ENCODE peak calls at places on chromosomes 1 and 21, in seven cellular contexts. One of them, this sample, is unnamed.

GRCh38 chr1:225882008-225882698 is at the start of gene TMEM63A:
- DNase-seq in H9: peak; percentile 91
- DNase-seq in IMR-90: peak; percentile 76
- DNase-seq in neural progenitor cell: peak; percentile 96
- DNase-seq in neuronal stem cell: peak; percentile 85
- DNase-seq in PC-3: peak; percentile 95
- DNase-seq in endothelial cell of umbilical vein: peak; percentile 86
- DNase-seq in this sample: peak; percentile 97

GRCh38 chr1:200410566-200410878 is 686 bp upstream of the ZNF281 start:
- DNase-seq in H9: peak; percentile 75
- DNase-seq in IMR-90: no peak
- DNase-seq in neural progenitor cell: peak; percentile 52
- DNase-seq in neuronal stem cell: no peak
- DNase-seq in PC-3: peak; percentile 87
- DNase-seq in endothelial cell of umbilical vein: no peak
- DNase-seq in this sample: peak; percentile 88

GRCh38 chr1:31580513-31580870 is 4.2 kb downstream of the TINAGL1 start:
- DNase-seq in H9: no peak
- DNase-seq in IMR-90: peak; percentile 28
- DNase-seq in neural progenitor cell: no peak
- DNase-seq in neuronal stem cell: no peak
- DNase-seq in PC-3: no peak
- DNase-seq in endothelial cell of umbilical vein: no peak
- DNase-seq in this sample: no peak

GRCh38 chr1:206507395-206508129 is at the start of gene RASSF5:
- DNase-seq in H9: peak; percentile 93
- DNase-seq in IMR-90: peak; percentile 41
- DNase-seq in neural progenitor cell: peak; percentile 81
- DNase-seq in neuronal stem cell: peak; percentile 40
- DNase-seq in PC-3: peak; percentile 90
- DNase-seq in endothelial cell of umbilical vein: peak; percentile 29
- DNase-seq in this sample: peak; percentile 83

GRCh38 chr1:14570514-14570913 is 28.0 kb upstream of the KAZN start:
- DNase-seq in H9: no peak
- DNase-seq in IMR-90: peak; percentile 23
- DNase-seq in neural progenitor cell: no peak
- DNase-seq in neuronal stem cell: no peak
- DNase-seq in PC-3: peak; percentile 92
- DNase-seq in endothelial cell of umbilical vein: no peak
- DNase-seq in this sample: no peak

GRCh38 chr1:92989253-92989652 is 28.0 kb upstream of the DIPK1A start:
- DNase-seq in H9: no peak
- DNase-seq in IMR-90: no peak
- DNase-seq in neural progenitor cell: no peak
- DNase-seq in neuronal stem cell: no peak
- DNase-seq in PC-3: peak; percentile 16
- DNase-seq in endothelial cell of umbilical vein: no peak
- DNase-seq in this sample: no peak

GRCh38 chr21:36369064-36369685 is 16.0 kb upstream of the CHAF1B start:
- DNase-seq in H9: no peak
- DNase-seq in IMR-90: no peak
- DNase-seq in neural progenitor cell: no peak
- DNase-seq in neuronal stem cell: no peak
- DNase-seq in PC-3: no peak
- DNase-seq in endothelial cell of umbilical vein: no peak
- DNase-seq in this sample: no peak

GRCh38 chr1:116983112-116983511 is 18.4 kb upstream of the CD101 start:
- DNase-seq in H9: no peak
- DNase-seq in IMR-90: no peak
- DNase-seq in neural progenitor cell: no peak
- DNase-seq in neuronal stem cell: no peak
- DNase-seq in PC-3: no peak
- DNase-seq in endothelial cell of umbilical vein: no peak
- DNase-seq in this sample: no peak

GRCh38 chr1:26913754-26914619 is at the start of gene NR0B2:
- DNase-seq in H9: no peak
- DNase-seq in IMR-90: no peak
- DNase-seq in neural progenitor cell: no peak
- DNase-seq in neuronal stem cell: no peak
- DNase-seq in PC-3: no peak
- DNase-seq in endothelial cell of umbilical vein: peak; percentile 12
- DNase-seq in this sample: no peak

DNA sequence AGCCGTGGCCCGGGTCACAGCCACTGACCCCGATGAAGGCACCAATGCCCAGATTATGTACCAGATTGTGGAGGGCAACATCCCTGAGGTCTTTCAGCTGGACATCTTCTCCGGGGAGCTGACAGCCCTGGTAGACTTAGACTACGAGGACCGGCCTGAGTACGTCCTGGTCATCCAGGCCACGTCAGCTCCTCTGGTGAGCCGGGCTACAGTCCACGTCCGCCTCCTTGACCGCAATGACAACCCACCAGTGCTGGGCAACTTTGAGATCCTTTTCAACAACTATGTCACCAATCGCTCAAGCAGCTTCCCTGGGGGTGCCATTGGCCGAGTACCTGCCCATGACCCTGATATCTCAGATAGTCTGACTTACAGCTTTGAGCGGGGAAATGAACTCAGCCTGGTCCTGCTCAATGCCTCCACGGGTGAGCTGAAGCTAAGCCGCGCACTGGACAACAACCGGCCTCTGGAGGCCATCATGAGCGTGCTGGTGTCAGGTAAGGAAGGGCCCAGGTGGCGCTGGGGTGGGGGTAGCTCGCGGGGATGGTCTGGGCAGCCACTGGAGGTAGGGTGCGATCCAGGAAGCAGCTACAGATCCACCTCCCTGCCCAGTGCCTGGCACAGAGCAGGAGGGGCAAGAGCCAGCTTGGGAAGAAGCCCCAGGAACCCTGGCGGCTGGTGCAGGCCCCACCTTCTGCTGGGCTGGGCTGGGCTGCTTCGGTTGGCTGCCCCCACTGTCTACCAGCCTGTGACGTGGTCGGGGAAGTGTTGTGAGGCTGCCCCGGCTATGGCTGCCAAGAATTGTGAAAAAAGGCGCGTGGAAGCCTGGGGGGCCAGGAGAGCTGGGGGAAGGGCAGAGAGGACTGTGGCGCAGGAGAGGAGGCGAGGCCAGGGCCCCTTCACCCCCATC is 3.8 kb downstream of the CELSR2 start:
- DNase-seq in H9: no peak
- DNase-seq in IMR-90: no peak
- DNase-seq in neural progenitor cell: no peak
- DNase-seq in neuronal stem cell: no peak
- DNase-seq in PC-3: no peak
- DNase-seq in endothelial cell of umbilical vein: no peak
- DNase-seq in this sample: no peak
- H3K9ac ChIP-seq in H9: no peak overlapping the region
- H3K9ac ChIP-seq in IMR-90: no peak overlapping the region
- H3K9ac ChIP-seq in neural progenitor cell: no peak overlapping the region
- H3K9ac ChIP-seq in neuronal stem cell: peak overlapping the region; percentile 80
- H3K9ac ChIP-seq in PC-3: no peak overlapping the region
- H3K9ac ChIP-seq in endothelial cell of umbilical vein: no peak overlapping the region
- H3K9ac ChIP-seq in this sample: no peak overlapping the region

GRCh38 chr1:64906447-64906846 is 59.9 kb downstream of the JAK1 start:
- DNase-seq in H9: no peak
- DNase-seq in IMR-90: peak; percentile 31
- DNase-seq in neural progenitor cell: no peak
- DNase-seq in neuronal stem cell: no peak
- DNase-seq in PC-3: peak; percentile 65
- DNase-seq in endothelial cell of umbilical vein: peak; percentile 28
- DNase-seq in this sample: no peak

GRCh38 chr1:64912191-64912590 is 54.2 kb downstream of the JAK1 start:
- DNase-seq in H9: no peak
- DNase-seq in IMR-90: no peak
- DNase-seq in neural progenitor cell: no peak
- DNase-seq in neuronal stem cell: no peak
- DNase-seq in PC-3: no peak
- DNase-seq in endothelial cell of umbilical vein: no peak
- DNase-seq in this sample: no peak

GRCh38 chr1:64908567-64908966 is 57.8 kb downstream of the JAK1 start:
- DNase-seq in H9: no peak
- DNase-seq in IMR-90: no peak
- DNase-seq in neural progenitor cell: no peak
- DNase-seq in neuronal stem cell: no peak
- DNase-seq in PC-3: no peak
- DNase-seq in endothelial cell of umbilical vein: no peak
- DNase-seq in this sample: no peak

GRCh38 chr1:64911326-64911725 is 55.0 kb downstream of the JAK1 start:
- DNase-seq in H9: no peak
- DNase-seq in IMR-90: no peak
- DNase-seq in neural progenitor cell: no peak
- DNase-seq in neuronal stem cell: no peak
- DNase-seq in PC-3: no peak
- DNase-seq in endothelial cell of umbilical vein: no peak
- DNase-seq in this sample: no peak

DNA sequence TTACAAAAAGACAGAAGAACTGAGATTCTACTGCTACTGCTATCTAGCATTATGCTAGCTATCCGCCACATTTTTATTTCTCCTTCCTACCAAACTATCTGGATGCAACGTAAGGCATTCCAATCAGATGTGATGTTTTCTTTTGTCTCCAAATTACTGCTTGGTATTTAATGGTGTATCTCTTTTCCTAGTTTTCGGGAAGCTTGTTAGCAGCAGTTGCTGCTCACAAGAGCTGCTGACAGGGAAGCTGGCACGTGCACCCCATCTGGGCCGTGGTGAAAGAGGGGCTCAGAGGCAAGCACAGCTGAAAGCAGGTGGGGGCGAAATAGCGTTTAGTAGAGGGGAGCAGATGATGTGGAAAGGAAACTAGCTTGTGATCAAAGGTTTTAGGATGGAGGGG is 57.3 kb downstream of the JAK1 start:
- DNase-seq in H9: no peak
- DNase-seq in IMR-90: no peak
- DNase-seq in neural progenitor cell: no peak
- DNase-seq in neuronal stem cell: no peak
- DNase-seq in PC-3: no peak
- DNase-seq in endothelial cell of umbilical vein: no peak
- DNase-seq in this sample: no peak
- H3K4me2 ChIP-seq in H9: no peak overlapping the region
- H3K4me2 ChIP-seq in IMR-90: no peak overlapping the region
- H3K4me2 ChIP-seq in neural progenitor cell: no peak overlapping the region
- H3K4me2 ChIP-seq in neuronal stem cell: no peak overlapping the region
- H3K4me2 ChIP-seq in PC-3: no peak overlapping the region
- H3K4me2 ChIP-seq in endothelial cell of umbilical vein: no peak overlapping the region
- H3K4me2 ChIP-seq in this sample: no peak overlapping the region

GRCh38 chr21:38914531-38915385 is 109.0 kb downstream of the ETS2 start:
- DNase-seq in H9: peak; percentile 64
- DNase-seq in IMR-90: peak; percentile 29
- DNase-seq in neural progenitor cell: no peak
- DNase-seq in neuronal stem cell: no peak
- DNase-seq in PC-3: no peak
- DNase-seq in endothelial cell of umbilical vein: no peak
- DNase-seq in this sample: no peak
- H2AFZ ChIP-seq in H9: no peak overlapping the region
- H2AFZ ChIP-seq in IMR-90: no peak overlapping the region
- H2AFZ ChIP-seq in neural progenitor cell: no peak overlapping the region
- H2AFZ ChIP-seq in neuronal stem cell: no peak overlapping the region
- H2AFZ ChIP-seq in PC-3: no peak overlapping the region
- H2AFZ ChIP-seq in endothelial cell of umbilical vein: no peak overlapping the region
- H2AFZ ChIP-seq in this sample: no peak overlapping the region

GRCh38 chr1:172141351-172142000 is 279.0 kb upstream of the C1orf105 start:
- DNase-seq in H9: no peak
- DNase-seq in IMR-90: no peak
- DNase-seq in neural progenitor cell: no peak
- DNase-seq in neuronal stem cell: no peak
- DNase-seq in PC-3: no peak
- DNase-seq in endothelial cell of umbilical vein: peak; percentile 74
- DNase-seq in this sample: no peak
- H3K9ac ChIP-seq in H9: no peak overlapping the region
- H3K9ac ChIP-seq in IMR-90: peak overlapping the region; percentile 50
- H3K9ac ChIP-seq in neural progenitor cell: no peak overlapping the region
- H3K9ac ChIP-seq in neuronal stem cell: no peak overlapping the region
- H3K9ac ChIP-seq in PC-3: no peak overlapping the region
- H3K9ac ChIP-seq in endothelial cell of umbilical vein: peak overlapping the region; percentile 95
- H3K9ac ChIP-seq in this sample: no peak overlapping the region

GRCh38 chr1:22174446-22174845 is 31.5 kb upstream of the WNT4 start:
- DNase-seq in H9: no peak
- DNase-seq in IMR-90: no peak
- DNase-seq in neural progenitor cell: no peak
- DNase-seq in neuronal stem cell: no peak
- DNase-seq in PC-3: no peak
- DNase-seq in endothelial cell of umbilical vein: no peak
- DNase-seq in this sample: no peak
- H3K4me2 ChIP-seq in H9: no peak overlapping the region
- H3K4me2 ChIP-seq in IMR-90: no peak overlapping the region
- H3K4me2 ChIP-seq in neural progenitor cell: no peak overlapping the region
- H3K4me2 ChIP-seq in neuronal stem cell: no peak overlapping the region
- H3K4me2 ChIP-seq in PC-3: no peak overlapping the region
- H3K4me2 ChIP-seq in endothelial cell of umbilical vein: no peak overlapping the region
- H3K4me2 ChIP-seq in this sample: no peak overlapping the region

GRCh38 chr1:98385691-98386090 is 275.8 kb upstream of the SNX7 start:
- DNase-seq in H9: no peak
- DNase-seq in IMR-90: peak; percentile 45
- DNase-seq in neural progenitor cell: no peak
- DNase-seq in neuronal stem cell: no peak
- DNase-seq in PC-3: no peak
- DNase-seq in endothelial cell of umbilical vein: peak; percentile 59
- DNase-seq in this sample: no peak

GRCh38 chr1:98386675-98387440 is 274.7 kb upstream of the SNX7 start:
- DNase-seq in H9: no peak
- DNase-seq in IMR-90: no peak
- DNase-seq in neural progenitor cell: no peak
- DNase-seq in neuronal stem cell: no peak
- DNase-seq in PC-3: peak; percentile 74
- DNase-seq in endothelial cell of umbilical vein: no peak
- DNase-seq in this sample: no peak

GRCh38 chr1:98389809-98390208 is 271.7 kb upstream of the SNX7 start:
- DNase-seq in H9: no peak
- DNase-seq in IMR-90: peak; percentile 95
- DNase-seq in neural progenitor cell: no peak
- DNase-seq in neuronal stem cell: no peak
- DNase-seq in PC-3: no peak
- DNase-seq in endothelial cell of umbilical vein: peak; percentile 6
- DNase-seq in this sample: no peak

GRCh38 chr1:98388431-98388830 is 273.1 kb upstream of the SNX7 start:
- DNase-seq in H9: no peak
- DNase-seq in IMR-90: peak; percentile 83
- DNase-seq in neural progenitor cell: no peak
- DNase-seq in neuronal stem cell: no peak
- DNase-seq in PC-3: peak; percentile 87
- DNase-seq in endothelial cell of umbilical vein: peak; percentile 91
- DNase-seq in this sample: peak; percentile 69

DNA sequence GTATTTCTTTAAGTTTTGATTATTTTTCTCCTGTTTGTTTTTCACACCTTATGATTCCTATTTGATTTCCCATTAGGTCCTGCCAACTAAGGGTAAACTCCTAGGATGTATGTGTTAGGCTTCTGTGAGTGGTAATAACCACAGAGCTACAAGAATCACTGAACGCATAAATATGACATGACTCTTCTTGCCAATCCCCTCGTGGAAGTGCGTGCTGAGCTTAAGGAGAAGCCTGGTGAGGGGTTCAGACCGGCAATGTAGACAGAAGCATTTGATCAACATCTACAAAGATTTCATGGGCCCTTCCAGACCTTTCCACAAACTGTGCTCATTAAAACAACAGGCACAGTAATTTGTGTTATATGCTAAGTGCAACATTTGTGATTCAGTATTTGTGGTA is 273.8 kb upstream of the SNX7 start:
- DNase-seq in H9: no peak
- DNase-seq in IMR-90: no peak
- DNase-seq in neural progenitor cell: no peak
- DNase-seq in neuronal stem cell: no peak
- DNase-seq in PC-3: no peak
- DNase-seq in endothelial cell of umbilical vein: no peak
- DNase-seq in this sample: no peak
- H2AFZ ChIP-seq in H9: no peak overlapping the region
- H2AFZ ChIP-seq in IMR-90: peak overlapping the region; percentile 33
- H2AFZ ChIP-seq in neural progenitor cell: no peak overlapping the region
- H2AFZ ChIP-seq in neuronal stem cell: peak overlapping the region; percentile 23
- H2AFZ ChIP-seq in PC-3: peak overlapping the region; percentile 58
- H2AFZ ChIP-seq in endothelial cell of umbilical vein: peak overlapping the region; percentile 63
- H2AFZ ChIP-seq in this sample: peak overlapping the region; percentile 9